ENCODE peak calls at places on chromosomes 11 and 22, in five cellular contexts. M is stomach, V is adrenal gland, O is uterus, Y is fibroblast of mammary gland. I is an unnamed sample.

GRCh38 chr11:122617297-122617696 is 38.2 kb upstream of the UBASH3B start:
- DNase-seq in M (no peak), V (no peak), O (no peak), Y (no peak), I (peak)

GRCh38 chr11:128956401-128957203 is 13.9 kb upstream of the TP53AIP1 start:
- DNase-seq in M (no peak), V (peak), O (no peak), Y (peak), I (peak)

GRCh38 chr22:24695958-24696511 is 78.5 kb downstream of the PIWIL3 start:
- DNase-seq in M (peak), V (no peak), O (no peak), Y (no peak), I (no peak)

GRCh38 chr22:36546092-36546804 is 17.3 kb upstream of the EIF3D start:
- DNase-seq in M (no peak), V (peak), O (no peak), Y (peak), I (peak)

GRCh38 chr11:34502949-34503348 is 10.6 kb downstream of the ELF5 start:
- DNase-seq in M (no peak), V (no peak), O (no peak), Y (peak), I (no peak)

GRCh38 chr11:93519179-93519578 is 24.0 kb downstream of the SMCO4 start:
- DNase-seq in M (no peak), V (no peak), O (no peak), Y (no peak), I (no peak)

GRCh38 chr22:48053973-48054372 is 1291.5 kb downstream of the TBC1D22A start:
- DNase-seq in M (no peak), V (peak), O (no peak), Y (no peak), I (no peak)

GRCh38 chr11:7088921-7089320 is at the start of gene RBMXL2:
- DNase-seq in M (no peak), V (no peak), O (no peak), Y (no peak), I (no peak)

GRCh38 chr11:119179983-119180382 is 5.3 kb upstream of the NHERF4 start:
- DNase-seq in M (no peak), V (no peak), O (no peak), Y (no peak), I (no peak)

GRCh38 chr11:103091024-103091423 is 936 bp downstream of the DCUN1D5 start:
- DNase-seq in M (no peak), V (no peak), O (no peak), Y (no peak), I (peak)

GRCh38 chr11:62669420-62670161 is 1.9 kb upstream of the UQCC3 start:
- DNase-seq in M (no peak), V (peak), O (no peak), Y (no peak), I (no peak)

GRCh38 chr11:118046051-118046963 is 30.6 kb upstream of the TMPRSS4 start:
- DNase-seq in M (no peak), V (peak), O (no peak), Y (no peak), I (peak)

GRCh38 chr22:49479566-49479965 is 348.1 kb downstream of the BRD1 start:
- DNase-seq in M (no peak), V (no peak), O (no peak), Y (no peak), I (no peak)

GRCh38 chr11:79060081-79060480 is 380.7 kb downstream of the TENM4 start:
- DNase-seq in M (no peak), V (no peak), O (no peak), Y (no peak), I (no peak)

GRCh38 chr22:25404923-25405853 is 159.3 kb upstream of the GRK3 start:
- DNase-seq in M (peak), V (peak), O (peak), Y (peak), I (peak)

GRCh38 chr11:46342237-46342636 is 5.0 kb upstream of the DGKZ start:
- DNase-seq in M (no peak), V (no peak), O (no peak), Y (no peak), I (no peak)

GRCh38 chr22:20389288-20389687 is 4.7 kb upstream of the ZNF74 start:
- DNase-seq in M (no peak), V (peak), O (no peak), Y (no peak), I (no peak)

GRCh38 chr11:125088123-125088522 is 23.3 kb downstream of the TMEM218 start:
- DNase-seq in M (no peak), V (no peak), O (no peak), Y (no peak), I (no peak)

GRCh38 chr11:118263694-118264567 is at the start of gene MPZL2:
- DNase-seq in M (peak), V (peak), O (peak), Y (no peak), I (peak)

GRCh38 chr11:64826578-64827450 is 16.5 kb upstream of the MEN1 start:
- DNase-seq in M (no peak), V (no peak), O (no peak), Y (no peak), I (no peak)

GRCh38 chr11:35101223-35101622 is 37.7 kb upstream of the CD44 start:
- DNase-seq in M (no peak), V (no peak), O (no peak), Y (peak), I (no peak)

GRCh38 chr22:29306175-29306829 is at the start of gene GAS2L1:
- DNase-seq in M (peak), V (peak), O (peak), Y (peak), I (peak)

GRCh38 chr11:64802370-64803162 is 448 bp downstream of the MAP4K2 start:
- DNase-seq in M (no peak), V (peak), O (peak), Y (no peak), I (no peak)

GRCh38 chr11:16347928-16348685 is 8.2 kb downstream of the SOX6 start:
- DNase-seq in M (no peak), V (no peak), O (no peak), Y (peak), I (peak)

GRCh38 chr11:134759855-134760254 is 347.8 kb upstream of the B3GAT1 start:
- DNase-seq in M (no peak), V (no peak), O (no peak), Y (no peak), I (no peak)

GRCh38 chr11:24233041-24233440 is 263.8 kb upstream of the LUZP2 start:
- DNase-seq in M (no peak), V (no peak), O (no peak), Y (no peak), I (peak)

GRCh38 chr11:35622070-35622469 is 3.8 kb downstream of the FJX1 start:
- DNase-seq in M (no peak), V (no peak), O (no peak), Y (peak), I (peak)

GRCh38 chr22:47174096-47174495 is 411.6 kb downstream of the TBC1D22A start:
- DNase-seq in M (no peak), V (no peak), O (no peak), Y (no peak), I (no peak)

GRCh38 chr11:97289823-97290222 is 900.0 kb downstream of the JRKL start:
- DNase-seq in M (no peak), V (no peak), O (no peak), Y (no peak), I (no peak)

GRCh38 chr11:76918941-76919386 is 58.2 kb downstream of the ACER3 start:
- DNase-seq in M (no peak), V (peak), O (no peak), Y (peak), I (peak)

GRCh38 chr11:61347916-61348461 is 13.7 kb downstream of the CYB561A3 start:
- DNase-seq in M (no peak), V (peak), O (peak), Y (peak), I (no peak)

GRCh38 chr22:37206841-37207821 is 5.1 kb downstream of the SSTR3 start:
- DNase-seq in M (no peak), V (no peak), O (no peak), Y (no peak), I (no peak)

GRCh38 chr11:28343304-28344233 is 235.4 kb downstream of the METTL15 start:
- DNase-seq in M (peak), V (no peak), O (no peak), Y (peak), I (peak)

GRCh38 chr11:84019576-84020194 is 733.5 kb upstream of the CCDC90B start:
- DNase-seq in M (no peak), V (peak), O (no peak), Y (peak), I (peak)

GRCh38 chr22:41898645-41899044 is 16.2 kb downstream of the SHISA8 start:
- DNase-seq in M (no peak), V (no peak), O (no peak), Y (no peak), I (no peak)

GRCh38 chr22:49767355-49768062 is 60.2 kb downstream of the BRD1 start:
- DNase-seq in M (no peak), V (peak), O (no peak), Y (peak), I (peak)

GRCh38 chr11:33708970-33709369 is 8.3 kb upstream of the C11orf91 start:
- DNase-seq in M (no peak), V (no peak), O (no peak), Y (no peak), I (no peak)

GRCh38 chr11:13999704-14000103 is 37.2 kb downstream of the SPON1 start:
- DNase-seq in M (no peak), V (no peak), O (no peak), Y (no peak), I (no peak)

GRCh38 chr11:105862736-105863367 is 159.2 kb downstream of the MSANTD4 start:
- DNase-seq in M (no peak), V (no peak), O (no peak), Y (peak), I (peak)

GRCh38 chr22:20128902-20129746 is 2.5 kb upstream of the ZDHHC8 start:
- DNase-seq in M (peak), V (peak), O (no peak), Y (peak), I (peak)

GRCh38 chr11:131094828-131095227 is 178.5 kb upstream of the SNX19 start:
- DNase-seq in M (no peak), V (no peak), O (no peak), Y (no peak), I (no peak)

GRCh38 chr11:131095501-131096185 is 179.4 kb upstream of the SNX19 start:
- DNase-seq in M (no peak), V (no peak), O (no peak), Y (no peak), I (no peak)

GRCh38 chr11:131092469-131092868 is 176.2 kb upstream of the SNX19 start:
- DNase-seq in M (no peak), V (no peak), O (no peak), Y (peak), I (no peak)
- H3K4me3 ChIP-seq in M (no peak), V (no peak), O (no peak), Y (no peak), I (no peak)

GRCh38 chr11:90343670-90344069 is 120.8 kb upstream of the CHORDC1 start:
- DNase-seq in M (no peak), V (no peak), O (no peak), Y (no peak), I (no peak)

GRCh38 chr11:90344546-90344945 is 121.7 kb upstream of the CHORDC1 start:
- DNase-seq in M (no peak), V (no peak), O (no peak), Y (no peak), I (peak)

DNA sequence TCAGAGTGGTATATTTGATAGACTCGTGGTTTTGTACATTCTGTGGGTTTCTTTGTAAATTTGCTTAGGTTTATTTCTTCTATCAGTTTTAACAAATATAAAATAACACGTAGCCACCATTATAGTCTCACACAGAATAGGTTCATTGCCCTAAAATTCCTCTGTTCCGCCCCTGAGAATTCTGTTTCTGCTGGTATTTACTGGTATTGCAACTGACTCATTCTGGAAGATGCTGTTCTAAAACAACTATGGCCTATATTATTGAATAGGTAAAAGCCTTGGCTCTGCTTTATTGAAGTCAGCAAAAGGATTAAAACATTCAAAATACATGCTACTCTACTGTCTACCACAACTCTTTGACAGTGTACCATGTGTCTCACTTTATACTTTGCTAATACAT is 119.1 kb upstream of the CHORDC1 start:
- DNase-seq in M (no peak), V (no peak), O (no peak), Y (no peak), I (no peak)
- TF ChIP-seq CTCF in M (no peak), V (no peak), O (no peak), Y (no peak), I (no peak)

DNA sequence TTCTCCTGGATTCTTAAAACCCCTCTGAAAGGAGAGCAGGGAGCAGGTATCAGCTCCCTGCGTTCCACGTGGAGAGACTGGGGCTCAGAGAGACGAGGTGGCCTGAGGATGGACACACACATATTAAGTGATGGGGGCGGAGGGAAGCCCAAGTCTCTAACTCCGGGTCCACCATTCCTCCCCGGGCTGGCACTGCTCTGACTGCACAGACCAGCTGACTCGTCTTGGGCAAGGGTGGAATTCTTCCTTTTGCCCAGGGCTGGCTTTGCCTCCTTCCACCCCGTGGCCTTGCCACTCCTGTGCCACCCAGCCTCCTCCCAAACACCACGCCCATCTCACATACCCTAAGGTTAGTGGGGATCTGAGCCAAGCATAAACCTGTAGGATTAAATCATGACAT is 65.0 kb downstream of the BUD13 start:
- DNase-seq in M (no peak), V (no peak), O (no peak), Y (no peak), I (peak)
- H3K4me3 ChIP-seq in M (no peak), V (no peak), O (no peak), Y (no peak), I (peak)

GRCh38 chr11:113540416-113541330 is 65.5 kb upstream of the DRD2 start:
- DNase-seq in M (no peak), V (no peak), O (no peak), Y (no peak), I (no peak)
- TF ChIP-seq CTCF in M (no peak), V (no peak), O (no peak), Y (no peak), I (no peak)

GRCh38 chr11:116176484-116177005 is 596.2 kb downstream of the BUD13 start:
- DNase-seq in M (no peak), V (peak), O (no peak), Y (no peak), I (no peak)
- H3K4me3 ChIP-seq in M (no peak), V (no peak), O (no peak), Y (no peak), I (no peak)

DNA sequence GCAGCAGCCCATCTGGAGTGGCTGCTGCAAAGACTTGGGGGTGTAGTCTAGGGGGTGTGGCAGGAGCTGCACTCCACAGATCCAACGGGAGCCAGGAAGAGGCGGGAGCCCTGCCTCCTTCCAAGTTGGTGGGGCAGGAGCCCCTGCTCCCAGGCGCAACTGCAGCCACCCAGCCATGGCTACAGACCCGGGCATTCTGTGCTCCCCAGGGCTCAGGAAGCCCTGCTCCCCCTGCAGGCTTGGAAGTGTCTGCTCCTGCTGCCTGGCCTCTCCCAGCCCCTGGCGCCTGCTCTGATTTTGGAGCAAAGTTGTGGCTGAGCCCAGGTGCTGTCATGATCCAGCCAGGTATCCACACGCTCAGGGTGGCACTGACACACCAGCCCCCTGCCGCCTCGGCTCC is 58.5 kb downstream of the CCDC34 start:
- DNase-seq in M (no peak), V (no peak), O (no peak), Y (no peak), I (no peak)
- TF ChIP-seq CTCF in M (no peak), V (no peak), O (no peak), Y (no peak), I (no peak)

DNA sequence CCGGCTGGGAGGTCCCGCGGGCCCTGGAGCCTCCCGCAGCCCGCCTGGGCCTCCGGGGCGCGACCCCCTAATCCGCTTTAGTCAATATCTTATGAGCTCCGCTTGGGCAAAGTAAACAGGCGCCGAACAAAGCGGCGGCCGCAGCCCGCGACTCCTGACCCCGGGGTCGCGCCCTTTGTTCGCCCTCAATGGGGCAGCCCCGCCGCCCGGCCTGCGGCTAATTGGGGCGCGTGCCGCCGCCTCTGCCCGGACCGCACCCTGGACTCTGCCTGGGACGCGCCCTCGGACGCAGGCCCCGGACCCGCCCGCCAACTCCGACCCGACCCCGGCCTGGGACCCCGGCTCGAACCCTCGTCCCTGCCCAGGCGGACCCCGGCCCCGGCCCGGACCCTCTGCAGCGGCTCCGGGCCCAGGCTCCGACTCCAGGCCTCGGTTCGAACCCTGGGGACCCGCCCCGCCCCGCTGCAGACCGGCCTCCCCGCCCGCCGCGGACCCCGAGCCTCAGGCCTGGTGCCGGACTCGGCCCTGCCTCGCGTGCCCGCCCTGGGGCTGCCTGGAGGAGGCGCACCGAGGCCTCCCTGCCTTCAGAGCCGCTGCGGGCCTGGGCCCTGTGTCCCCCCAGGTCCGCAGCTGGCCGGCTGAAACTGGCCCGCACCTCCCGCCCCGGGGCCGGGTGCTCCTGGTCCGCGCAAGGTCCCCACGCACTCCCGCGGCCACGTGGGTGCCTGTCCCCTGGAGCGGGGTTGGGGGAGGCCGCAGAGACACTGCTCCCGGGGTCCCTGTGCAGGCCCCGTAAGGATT is 84.7 kb upstream of the WNT7B start:
- DNase-seq in M (peak), V (peak), O (peak), Y (peak), I (no peak)
- H3K4me3 ChIP-seq in M (peak), V (no peak), O (no peak), Y (peak), I (no peak)

GRCh38 chr22:39535831-39536449 is 3.4 kb upstream of the RPS19BP1 start:
- DNase-seq in M (no peak), V (no peak), O (no peak), Y (no peak), I (no peak)
- TF ChIP-seq CTCF in M (no peak), V (no peak), O (no peak), Y (no peak), I (no peak)